ENCODE peak calls at places on chromosome 1, in seven cellular contexts. One of them, this sample, is unnamed.

GRCh38 chr1:68113961-68114360 is 63.5 kb upstream of the DIRAS3 start:
- DNase-seq in kidney: no peak
- DNase-seq in thoracic aorta: no peak
- DNase-seq in brain microvascular endothelial cell: no peak
- DNase-seq in body of pancreas: no peak
- DNase-seq in left ventricle myocardium inferior: no peak
- DNase-seq in HCT116: no peak
- DNase-seq in this sample: no peak

GRCh38 chr1:25020173-25020840 is 90.2 kb upstream of the RUNX3 start:
- DNase-seq in kidney: no peak
- DNase-seq in thoracic aorta: no peak
- DNase-seq in brain microvascular endothelial cell: no peak
- DNase-seq in body of pancreas: no peak
- DNase-seq in left ventricle myocardium inferior: no peak
- DNase-seq in HCT116: no peak
- DNase-seq in this sample: no peak

GRCh38 chr1:39608906-39609305 is 30.5 kb downstream of the HEYL start:
- DNase-seq in kidney: no peak
- DNase-seq in thoracic aorta: no peak
- DNase-seq in brain microvascular endothelial cell: no peak
- DNase-seq in body of pancreas: no peak
- DNase-seq in left ventricle myocardium inferior: no peak
- DNase-seq in HCT116: no peak
- DNase-seq in this sample: no peak

GRCh38 chr1:165896277-165896676 is 68.9 kb downstream of the UCK2 start:
- DNase-seq in kidney: peak
- DNase-seq in thoracic aorta: peak
- DNase-seq in brain microvascular endothelial cell: peak
- DNase-seq in body of pancreas: no peak
- DNase-seq in left ventricle myocardium inferior: no peak
- DNase-seq in HCT116: no peak
- DNase-seq in this sample: peak

GRCh38 chr1:160726498-160727391 is 12.3 kb upstream of the SLAMF7 start:
- DNase-seq in kidney: no peak
- DNase-seq in thoracic aorta: peak
- DNase-seq in brain microvascular endothelial cell: peak
- DNase-seq in body of pancreas: peak
- DNase-seq in left ventricle myocardium inferior: no peak
- DNase-seq in HCT116: peak
- DNase-seq in this sample: peak

GRCh38 chr1:226510453-226510852 is 38.1 kb upstream of the STUM start:
- DNase-seq in kidney: no peak
- DNase-seq in thoracic aorta: no peak
- DNase-seq in brain microvascular endothelial cell: no peak
- DNase-seq in body of pancreas: no peak
- DNase-seq in left ventricle myocardium inferior: no peak
- DNase-seq in HCT116: no peak
- DNase-seq in this sample: no peak

GRCh38 chr1:43451157-43451591 is 2.6 kb downstream of the HYI start:
- DNase-seq in kidney: peak
- DNase-seq in thoracic aorta: no peak
- DNase-seq in brain microvascular endothelial cell: no peak
- DNase-seq in body of pancreas: no peak
- DNase-seq in left ventricle myocardium inferior: no peak
- DNase-seq in HCT116: no peak
- DNase-seq in this sample: no peak

GRCh38 chr1:20194770-20195463 is 8.6 kb upstream of the PLA2G2C start:
- DNase-seq in kidney: peak
- DNase-seq in thoracic aorta: no peak
- DNase-seq in brain microvascular endothelial cell: peak
- DNase-seq in body of pancreas: peak
- DNase-seq in left ventricle myocardium inferior: peak
- DNase-seq in HCT116: peak
- DNase-seq in this sample: peak

GRCh38 chr1:205633421-205633976 is 1.7 kb upstream of the ELK4 start:
- DNase-seq in kidney: no peak
- DNase-seq in thoracic aorta: no peak
- DNase-seq in brain microvascular endothelial cell: peak
- DNase-seq in body of pancreas: no peak
- DNase-seq in left ventricle myocardium inferior: no peak
- DNase-seq in HCT116: no peak
- DNase-seq in this sample: no peak

GRCh38 chr1:14602131-14602530 is 3.6 kb downstream of the KAZN start:
- DNase-seq in kidney: peak
- DNase-seq in thoracic aorta: no peak
- DNase-seq in brain microvascular endothelial cell: no peak
- DNase-seq in body of pancreas: peak
- DNase-seq in left ventricle myocardium inferior: peak
- DNase-seq in HCT116: no peak
- DNase-seq in this sample: no peak

GRCh38 chr1:228065543-228066347 is 16.8 kb upstream of the ARF1 start:
- DNase-seq in kidney: no peak
- DNase-seq in thoracic aorta: no peak
- DNase-seq in brain microvascular endothelial cell: no peak
- DNase-seq in body of pancreas: no peak
- DNase-seq in left ventricle myocardium inferior: no peak
- DNase-seq in HCT116: no peak
- DNase-seq in this sample: no peak

GRCh38 chr1:153357076-153357852 is 390 bp upstream of the S100A9 start:
- DNase-seq in kidney: peak
- DNase-seq in thoracic aorta: no peak
- DNase-seq in brain microvascular endothelial cell: no peak
- DNase-seq in body of pancreas: no peak
- DNase-seq in left ventricle myocardium inferior: peak
- DNase-seq in HCT116: no peak
- DNase-seq in this sample: no peak

GRCh38 chr1:53467391-53467790 is 8.2 kb downstream of the DMRTB1 start:
- DNase-seq in kidney: no peak
- DNase-seq in thoracic aorta: no peak
- DNase-seq in brain microvascular endothelial cell: no peak
- DNase-seq in body of pancreas: no peak
- DNase-seq in left ventricle myocardium inferior: no peak
- DNase-seq in HCT116: no peak
- DNase-seq in this sample: no peak

GRCh38 chr1:165539908-165540307 is 3.9 kb upstream of the LRRC52 start:
- DNase-seq in kidney: no peak
- DNase-seq in thoracic aorta: no peak
- DNase-seq in brain microvascular endothelial cell: no peak
- DNase-seq in body of pancreas: no peak
- DNase-seq in left ventricle myocardium inferior: no peak
- DNase-seq in HCT116: no peak
- DNase-seq in this sample: no peak

GRCh38 chr1:212470059-212470458 is 37.3 kb downstream of the NENF start:
- DNase-seq in kidney: peak
- DNase-seq in thoracic aorta: peak
- DNase-seq in brain microvascular endothelial cell: peak
- DNase-seq in body of pancreas: peak
- DNase-seq in left ventricle myocardium inferior: peak
- DNase-seq in HCT116: peak
- DNase-seq in this sample: peak

GRCh38 chr1:231724876-231725647 is 98.5 kb downstream of the DISC1 start:
- DNase-seq in kidney: no peak
- DNase-seq in thoracic aorta: no peak
- DNase-seq in brain microvascular endothelial cell: peak
- DNase-seq in body of pancreas: no peak
- DNase-seq in left ventricle myocardium inferior: no peak
- DNase-seq in HCT116: peak
- DNase-seq in this sample: peak

GRCh38 chr1:203673550-203674411 is 47.1 kb downstream of the ATP2B4 start:
- DNase-seq in kidney: peak
- DNase-seq in thoracic aorta: peak
- DNase-seq in brain microvascular endothelial cell: peak
- DNase-seq in body of pancreas: no peak
- DNase-seq in left ventricle myocardium inferior: peak
- DNase-seq in HCT116: peak
- DNase-seq in this sample: peak

GRCh38 chr1:40421694-40422384 is 28.4 kb upstream of the ZFP69B start:
- DNase-seq in kidney: no peak
- DNase-seq in thoracic aorta: no peak
- DNase-seq in brain microvascular endothelial cell: no peak
- DNase-seq in body of pancreas: no peak
- DNase-seq in left ventricle myocardium inferior: no peak
- DNase-seq in HCT116: no peak
- DNase-seq in this sample: peak

GRCh38 chr1:4172659-4173599 is 272.9 kb upstream of the C1orf174 start:
- DNase-seq in kidney: no peak
- DNase-seq in thoracic aorta: no peak
- DNase-seq in brain microvascular endothelial cell: no peak
- DNase-seq in body of pancreas: no peak
- DNase-seq in left ventricle myocardium inferior: no peak
- DNase-seq in HCT116: peak
- DNase-seq in this sample: no peak

GRCh38 chr1:244431166-244431565 is 20.5 kb downstream of the ADSS2 start:
- DNase-seq in kidney: no peak
- DNase-seq in thoracic aorta: no peak
- DNase-seq in brain microvascular endothelial cell: no peak
- DNase-seq in body of pancreas: no peak
- DNase-seq in left ventricle myocardium inferior: no peak
- DNase-seq in HCT116: no peak
- DNase-seq in this sample: no peak

GRCh38 chr1:5622412-5622811 is 369.8 kb downstream of the NPHP4 start:
- DNase-seq in kidney: no peak
- DNase-seq in thoracic aorta: no peak
- DNase-seq in brain microvascular endothelial cell: no peak
- DNase-seq in body of pancreas: no peak
- DNase-seq in left ventricle myocardium inferior: no peak
- DNase-seq in HCT116: no peak
- DNase-seq in this sample: no peak
- TF ChIP-seq CTCF in kidney: no peak
- TF ChIP-seq CTCF in thoracic aorta: no peak
- TF ChIP-seq CTCF in brain microvascular endothelial cell: no peak
- TF ChIP-seq CTCF in body of pancreas: no peak
- TF ChIP-seq CTCF in left ventricle myocardium inferior: no peak
- TF ChIP-seq CTCF in HCT116: no peak
- TF ChIP-seq CTCF in this sample: no peak

DNA sequence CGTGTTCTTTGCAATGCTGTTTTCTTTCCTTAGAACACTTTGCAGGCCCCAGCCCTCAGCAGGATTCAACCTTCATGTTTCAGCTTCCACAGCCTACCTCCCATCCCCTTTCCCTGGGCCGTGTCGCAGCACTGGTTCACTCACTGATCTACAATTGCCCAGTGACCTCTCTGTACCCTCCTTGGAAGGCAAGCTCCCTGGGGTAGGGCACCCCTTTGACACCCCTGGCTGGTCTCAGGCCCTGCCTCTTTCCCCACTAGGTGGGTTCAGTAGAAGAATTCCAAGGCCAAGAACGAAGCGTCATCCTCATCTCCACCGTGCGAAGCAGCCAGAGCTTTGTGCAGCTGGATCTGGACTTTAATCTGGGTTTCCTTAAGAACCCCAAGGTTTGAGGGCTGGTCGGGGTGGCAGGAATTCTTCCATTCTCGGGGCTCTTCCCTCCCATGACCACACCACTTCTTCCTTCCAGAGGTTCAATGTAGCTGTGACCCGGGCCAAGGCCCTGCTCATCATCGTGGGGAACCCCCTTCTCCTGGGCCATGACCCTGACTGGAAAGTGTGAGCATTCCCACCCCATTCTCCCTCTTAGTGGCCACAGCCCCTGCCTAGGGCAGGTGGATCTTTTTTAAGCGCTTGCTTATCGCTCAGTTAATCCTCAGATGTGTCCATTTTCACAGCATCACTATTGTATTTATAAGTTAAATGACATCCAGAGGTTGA is 7.3 kb downstream of the RHOC start:
- DNase-seq in kidney: no peak
- DNase-seq in thoracic aorta: no peak
- DNase-seq in brain microvascular endothelial cell: no peak
- DNase-seq in body of pancreas: no peak
- DNase-seq in left ventricle myocardium inferior: no peak
- DNase-seq in HCT116: no peak
- DNase-seq in this sample: no peak
- H3K4me3 ChIP-seq in kidney: no peak
- H3K4me3 ChIP-seq in thoracic aorta: peak
- H3K4me3 ChIP-seq in brain microvascular endothelial cell: no peak
- H3K4me3 ChIP-seq in body of pancreas: no peak
- H3K4me3 ChIP-seq in left ventricle myocardium inferior: peak
- H3K4me3 ChIP-seq in HCT116: no peak
- H3K4me3 ChIP-seq in this sample: no peak

GRCh38 chr1:41598325-41598724 is 113.8 kb upstream of the EDN2 start:
- DNase-seq in kidney: no peak
- DNase-seq in thoracic aorta: no peak
- DNase-seq in brain microvascular endothelial cell: no peak
- DNase-seq in body of pancreas: no peak
- DNase-seq in left ventricle myocardium inferior: no peak
- DNase-seq in HCT116: no peak
- DNase-seq in this sample: no peak

DNA sequence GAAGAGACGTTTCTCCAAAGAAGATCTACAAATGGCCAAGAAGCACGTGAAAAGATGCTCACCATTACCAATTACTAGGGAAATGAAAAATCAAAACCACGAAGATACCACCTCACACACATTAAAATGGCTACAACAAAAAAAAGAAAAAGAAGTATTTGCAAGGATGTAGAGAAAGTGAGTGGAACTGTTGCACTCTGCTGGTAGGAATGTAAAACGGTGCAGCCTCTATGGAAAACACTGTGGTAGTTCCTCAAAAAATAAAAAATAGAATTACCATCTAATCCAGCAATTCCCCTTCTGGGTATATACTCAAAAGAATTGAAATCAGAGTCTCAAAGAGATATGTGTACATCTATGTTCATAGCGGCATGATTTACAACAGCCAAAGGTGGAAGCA is 115.4 kb upstream of the EDN2 start:
- DNase-seq in kidney: no peak
- DNase-seq in thoracic aorta: no peak
- DNase-seq in brain microvascular endothelial cell: peak
- DNase-seq in body of pancreas: no peak
- DNase-seq in left ventricle myocardium inferior: no peak
- DNase-seq in HCT116: no peak
- DNase-seq in this sample: no peak
- TF ChIP-seq CTCF in kidney: peak
- TF ChIP-seq CTCF in thoracic aorta: peak
- TF ChIP-seq CTCF in brain microvascular endothelial cell: peak
- TF ChIP-seq CTCF in body of pancreas: peak
- TF ChIP-seq CTCF in left ventricle myocardium inferior: peak
- TF ChIP-seq CTCF in HCT116: peak
- TF ChIP-seq CTCF in this sample: peak

GRCh38 chr1:178645826-178646200 is 79.2 kb upstream of the RALGPS2 start:
- DNase-seq in kidney: no peak
- DNase-seq in thoracic aorta: no peak
- DNase-seq in brain microvascular endothelial cell: peak
- DNase-seq in body of pancreas: no peak
- DNase-seq in left ventricle myocardium inferior: no peak
- DNase-seq in HCT116: no peak
- DNase-seq in this sample: peak

GRCh38 chr1:178645157-178645825 is 79.8 kb upstream of the RALGPS2 start:
- DNase-seq in kidney: no peak
- DNase-seq in thoracic aorta: no peak
- DNase-seq in brain microvascular endothelial cell: no peak
- DNase-seq in body of pancreas: no peak
- DNase-seq in left ventricle myocardium inferior: no peak
- DNase-seq in HCT116: no peak
- DNase-seq in this sample: no peak

GRCh38 chr1:178646821-178647220 is 78.2 kb upstream of the RALGPS2 start:
- DNase-seq in kidney: no peak
- DNase-seq in thoracic aorta: no peak
- DNase-seq in brain microvascular endothelial cell: no peak
- DNase-seq in body of pancreas: no peak
- DNase-seq in left ventricle myocardium inferior: no peak
- DNase-seq in HCT116: no peak
- DNase-seq in this sample: no peak

GRCh38 chr1:178643871-178644270 is 81.2 kb upstream of the RALGPS2 start:
- DNase-seq in kidney: no peak
- DNase-seq in thoracic aorta: no peak
- DNase-seq in brain microvascular endothelial cell: no peak
- DNase-seq in body of pancreas: no peak
- DNase-seq in left ventricle myocardium inferior: no peak
- DNase-seq in HCT116: no peak
- DNase-seq in this sample: no peak

GRCh38 chr1:178644308-178645120 is 80.5 kb upstream of the RALGPS2 start:
- DNase-seq in kidney: no peak
- DNase-seq in thoracic aorta: no peak
- DNase-seq in brain microvascular endothelial cell: peak
- DNase-seq in body of pancreas: peak
- DNase-seq in left ventricle myocardium inferior: peak
- DNase-seq in HCT116: no peak
- DNase-seq in this sample: no peak
- H3K4me3 ChIP-seq in kidney: no peak
- H3K4me3 ChIP-seq in thoracic aorta: no peak
- H3K4me3 ChIP-seq in brain microvascular endothelial cell: no peak
- H3K4me3 ChIP-seq in body of pancreas: no peak
- H3K4me3 ChIP-seq in left ventricle myocardium inferior: no peak
- H3K4me3 ChIP-seq in HCT116: no peak
- H3K4me3 ChIP-seq in this sample: no peak